ENCODE peak calls at places on chromosome 9, in ten cellular contexts. Q is skeletal muscle cell; C is stomach; A is M059J; R is activated CD4-positive, alpha-beta T cell treated with anti-CD3 and anti-CD28 coated beads, Interleukin-2, amount 50 U/mL, for 24 hours; D is astrocyte of the cerebellum; Z is NCI-H524 treated with DMSO at 0.1 percent for 48 hours; S is fibroblast of gingiva; H is activated T-helper 1 cell treated with anti-CD3 and anti-CD28 coated beads, Interleukin-2, amount 50 U/mL, for 16 hours; W is left cardiac atrium. P is an unnamed sample.

GRCh38 chr9:109584205-109584604 is 86.1 kb upstream of the PTPN3 start:
- DNase-seq in S (no peak), C (no peak), H (no peak), W (no peak), A (no peak), Z (no peak), R (no peak), D (no peak), Q (no peak), P (no peak)

GRCh38 chr9:27387722-27388121 is 90.8 kb upstream of the EQTN start:
- DNase-seq in R (no peak), Z (no peak), S (no peak), A (no peak), Q (no peak), C (no peak), W (no peak), D (no peak), H (no peak), P (no peak)

GRCh38 chr9:16992138-16992537 is 121.7 kb upstream of the BNC2 start:
- DNase-seq in R (no peak), C (no peak), Q (no peak), W (no peak), S (no peak), A (peak; percentile 8), D (no peak), H (no peak), Z (no peak), P (no peak)

GRCh38 chr9:111198936-111199335 is 131.1 kb downstream of the OR2K2 start:
- DNase-seq in W (no peak), C (no peak), A (peak; percentile 14), H (no peak), D (no peak), S (peak; percentile 34), Z (no peak), Q (no peak), R (no peak), P (peak; percentile 26)

GRCh38 chr9:99092643-99093491 is 12.0 kb upstream of the TGFBR1 start:
- DNase-seq in C (no peak), H (no peak), R (no peak), Q (no peak), Z (no peak), S (no peak), W (no peak), A (no peak), D (no peak), P (no peak)

GRCh38 chr9:123267481-123268239 is 726 bp downstream of the STRBP start:
- DNase-seq in A (no peak), R (no peak), Z (no peak), C (peak; percentile 32), H (peak; percentile 4), D (no peak), Q (no peak), S (no peak), W (no peak), P (no peak)

GRCh38 chr9:98865284-98865683 is 57.8 kb downstream of the GALNT12 start:
- DNase-seq in Z (no peak), R (no peak), H (no peak), Q (no peak), S (no peak), W (no peak), C (no peak), D (no peak), A (no peak), P (no peak)

GRCh38 chr9:136571525-136571924 is 25.7 kb upstream of the NOTCH1 start:
- DNase-seq in A (no peak), D (no peak), R (no peak), Z (no peak), S (no peak), C (no peak), W (no peak), H (no peak), Q (no peak), P (no peak)

GRCh38 chr9:128385493-128386205 is 14.5 kb downstream of the URM1 start:
- DNase-seq in Q (no peak), W (no peak), A (no peak), R (no peak), S (no peak), H (no peak), C (no peak), Z (no peak), D (no peak), P (no peak)

GRCh38 chr9:132977626-132978450 is 656 bp upstream of the GFI1B start:
- DNase-seq in Z (peak; percentile 52), R (peak; percentile 57), Q (no peak), H (peak; percentile 36), S (peak; percentile 24), C (peak; percentile 74), W (peak; percentile 51), A (peak; percentile 56), D (no peak), P (peak; percentile 59)

GRCh38 chr9:135224921-135225541 is 137.6 kb downstream of the OLFM1 start:
- DNase-seq in R (no peak), Z (peak; percentile 45), D (no peak), C (no peak), W (no peak), H (no peak), S (no peak), A (no peak), Q (no peak), P (no peak)

GRCh38 chr9:85421641-85422040 is 320.1 kb downstream of the AGTPBP1 start:
- DNase-seq in Z (no peak), H (no peak), A (peak; percentile 61), D (peak; percentile 49), S (no peak), Q (no peak), C (no peak), R (no peak), W (no peak), P (no peak)

GRCh38 chr9:112487008-112487798 is 576 bp downstream of the KIAA1958 start:
- DNase-seq in S (peak; percentile 27), A (peak; percentile 69), C (peak; percentile 65), Z (no peak), H (peak; percentile 9), D (peak; percentile 11), R (peak; percentile 46), W (peak; percentile 65), Q (no peak), P (peak; percentile 65)